ENCODE peak calls at places on chromosomes 5 and 9, in ten cellular contexts. One of them, this sample, is unnamed.

GRCh38 chr9:131025953-131026858 is 17.2 kb downstream of the LAMC3 start:
- DNase-seq in BE2C: no peak
- DNase-seq in GM23338: no peak
- DNase-seq in PC-3: no peak
- DNase-seq in Panc1: no peak
- DNase-seq in tibial nerve: no peak
- DNase-seq in psoas muscle: peak
- DNase-seq in adrenal gland: no peak
- DNase-seq in nephron progenitor cell: no peak
- DNase-seq in fibroblast of the aortic adventitia: no peak
- DNase-seq in this sample: no peak

GRCh38 chr5:162096448-162096847 is 28.9 kb downstream of the GABRG2 start:
- DNase-seq in nephron progenitor cell: no peak
- DNase-seq in BE2C: no peak
- DNase-seq in fibroblast of the aortic adventitia: no peak
- DNase-seq in PC-3: no peak
- DNase-seq in GM23338: peak
- DNase-seq in adrenal gland: no peak
- DNase-seq in psoas muscle: no peak
- DNase-seq in tibial nerve: no peak
- DNase-seq in Panc1: no peak
- DNase-seq in this sample: no peak

GRCh38 chr5:97838214-97838613 is 655.2 kb upstream of the RIOK2 start:
- DNase-seq in Panc1: peak
- DNase-seq in GM23338: no peak
- DNase-seq in adrenal gland: no peak
- DNase-seq in psoas muscle: no peak
- DNase-seq in PC-3: peak
- DNase-seq in fibroblast of the aortic adventitia: peak
- DNase-seq in nephron progenitor cell: no peak
- DNase-seq in tibial nerve: no peak
- DNase-seq in BE2C: no peak
- DNase-seq in this sample: no peak

GRCh38 chr5:25414746-25415145 is 770.0 kb upstream of the CDH10 start:
- DNase-seq in fibroblast of the aortic adventitia: no peak
- DNase-seq in PC-3: peak
- DNase-seq in adrenal gland: no peak
- DNase-seq in BE2C: no peak
- DNase-seq in tibial nerve: no peak
- DNase-seq in nephron progenitor cell: no peak
- DNase-seq in Panc1: no peak
- DNase-seq in GM23338: no peak
- DNase-seq in psoas muscle: no peak
- DNase-seq in this sample: no peak

GRCh38 chr9:105290401-105290800 is 46.0 kb downstream of the SLC44A1 start:
- DNase-seq in nephron progenitor cell: no peak
- DNase-seq in GM23338: no peak
- DNase-seq in BE2C: no peak
- DNase-seq in psoas muscle: no peak
- DNase-seq in Panc1: no peak
- DNase-seq in tibial nerve: no peak
- DNase-seq in PC-3: peak
- DNase-seq in fibroblast of the aortic adventitia: peak
- DNase-seq in adrenal gland: no peak
- DNase-seq in this sample: no peak

GRCh38 chr5:134553816-134554215 is 28.3 kb downstream of the JADE2 start:
- DNase-seq in GM23338: no peak
- DNase-seq in adrenal gland: peak
- DNase-seq in BE2C: peak
- DNase-seq in nephron progenitor cell: no peak
- DNase-seq in PC-3: no peak
- DNase-seq in psoas muscle: no peak
- DNase-seq in Panc1: no peak
- DNase-seq in fibroblast of the aortic adventitia: peak
- DNase-seq in tibial nerve: no peak
- DNase-seq in this sample: no peak

GRCh38 chr5:120599576-120599975 is 135.5 kb downstream of the PRR16 start:
- DNase-seq in PC-3: peak
- DNase-seq in nephron progenitor cell: no peak
- DNase-seq in tibial nerve: no peak
- DNase-seq in GM23338: no peak
- DNase-seq in fibroblast of the aortic adventitia: peak
- DNase-seq in adrenal gland: no peak
- DNase-seq in BE2C: no peak
- DNase-seq in Panc1: no peak
- DNase-seq in psoas muscle: no peak
- DNase-seq in this sample: no peak

GRCh38 chr5:178215263-178216002 is 11.1 kb downstream of the HNRNPAB start:
- DNase-seq in PC-3: no peak
- DNase-seq in adrenal gland: no peak
- DNase-seq in nephron progenitor cell: no peak
- DNase-seq in psoas muscle: no peak
- DNase-seq in tibial nerve: no peak
- DNase-seq in fibroblast of the aortic adventitia: no peak
- DNase-seq in Panc1: no peak
- DNase-seq in BE2C: no peak
- DNase-seq in GM23338: no peak
- DNase-seq in this sample: no peak

GRCh38 chr5:134142088-134142487 is 27.6 kb downstream of the TCF7 start:
- DNase-seq in BE2C: no peak
- DNase-seq in tibial nerve: no peak
- DNase-seq in fibroblast of the aortic adventitia: no peak
- DNase-seq in psoas muscle: no peak
- DNase-seq in GM23338: no peak
- DNase-seq in adrenal gland: peak
- DNase-seq in PC-3: no peak
- DNase-seq in nephron progenitor cell: no peak
- DNase-seq in Panc1: no peak
- DNase-seq in this sample: peak

GRCh38 chr5:6731465-6732237 is 18.4 kb downstream of the TENT4A start:
- DNase-seq in fibroblast of the aortic adventitia: peak
- DNase-seq in Panc1: no peak
- DNase-seq in tibial nerve: no peak
- DNase-seq in adrenal gland: peak
- DNase-seq in PC-3: no peak
- DNase-seq in GM23338: no peak
- DNase-seq in BE2C: no peak
- DNase-seq in nephron progenitor cell: no peak
- DNase-seq in psoas muscle: no peak
- DNase-seq in this sample: no peak

GRCh38 chr9:95077053-95077765 is 240.3 kb downstream of the FANCC start:
- DNase-seq in psoas muscle: no peak
- DNase-seq in PC-3: no peak
- DNase-seq in tibial nerve: no peak
- DNase-seq in BE2C: no peak
- DNase-seq in nephron progenitor cell: no peak
- DNase-seq in GM23338: no peak
- DNase-seq in fibroblast of the aortic adventitia: no peak
- DNase-seq in adrenal gland: peak
- DNase-seq in Panc1: no peak
- DNase-seq in this sample: peak

GRCh38 chr5:145903862-145904261 is 31.0 kb upstream of the GRXCR2 start:
- DNase-seq in fibroblast of the aortic adventitia: peak
- DNase-seq in GM23338: no peak
- DNase-seq in psoas muscle: no peak
- DNase-seq in PC-3: peak
- DNase-seq in adrenal gland: no peak
- DNase-seq in BE2C: no peak
- DNase-seq in tibial nerve: no peak
- DNase-seq in nephron progenitor cell: no peak
- DNase-seq in Panc1: no peak
- DNase-seq in this sample: no peak

GRCh38 chr5:145906401-145906800 is 30.0 kb upstream of the SH3RF2 start:
- DNase-seq in fibroblast of the aortic adventitia: peak
- DNase-seq in GM23338: no peak
- DNase-seq in BE2C: no peak
- DNase-seq in PC-3: no peak
- DNase-seq in nephron progenitor cell: no peak
- DNase-seq in adrenal gland: no peak
- DNase-seq in psoas muscle: no peak
- DNase-seq in Panc1: no peak
- DNase-seq in tibial nerve: no peak
- DNase-seq in this sample: no peak

GRCh38 chr5:145902421-145902820 is 29.6 kb upstream of the GRXCR2 start:
- DNase-seq in adrenal gland: no peak
- DNase-seq in tibial nerve: no peak
- DNase-seq in GM23338: no peak
- DNase-seq in fibroblast of the aortic adventitia: no peak
- DNase-seq in Panc1: no peak
- DNase-seq in nephron progenitor cell: no peak
- DNase-seq in psoas muscle: no peak
- DNase-seq in BE2C: no peak
- DNase-seq in PC-3: peak
- DNase-seq in this sample: no peak

GRCh38 chr5:145904743-145905142 is 31.6 kb upstream of the SH3RF2 start:
- DNase-seq in BE2C: no peak
- DNase-seq in PC-3: no peak
- DNase-seq in adrenal gland: no peak
- DNase-seq in Panc1: no peak
- DNase-seq in fibroblast of the aortic adventitia: no peak
- DNase-seq in psoas muscle: no peak
- DNase-seq in nephron progenitor cell: no peak
- DNase-seq in GM23338: no peak
- DNase-seq in tibial nerve: no peak
- DNase-seq in this sample: no peak

DNA sequence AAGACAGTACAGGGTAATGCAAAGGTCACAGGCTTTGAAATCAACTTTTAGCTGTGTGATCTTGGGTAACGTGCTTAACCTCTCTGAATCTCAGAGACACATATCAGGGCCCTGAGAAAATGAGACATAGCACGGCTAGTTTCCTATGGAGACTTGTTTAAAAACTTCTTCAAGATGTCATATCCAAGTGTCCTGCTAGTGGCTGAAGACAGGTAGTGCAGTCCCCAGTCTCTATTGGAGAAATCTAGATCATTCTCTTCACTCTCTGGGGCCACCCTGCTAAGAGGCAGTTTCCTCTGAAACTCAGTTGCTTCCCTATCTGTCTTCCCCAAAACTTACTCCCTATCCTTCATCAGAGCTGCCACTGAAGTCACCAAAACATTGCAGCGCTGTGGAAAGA is 30.3 kb upstream of the GRXCR2 start:
- DNase-seq in psoas muscle: no peak
- DNase-seq in nephron progenitor cell: no peak
- DNase-seq in tibial nerve: no peak
- DNase-seq in Panc1: no peak
- DNase-seq in PC-3: no peak
- DNase-seq in BE2C: no peak
- DNase-seq in fibroblast of the aortic adventitia: no peak
- DNase-seq in GM23338: peak
- DNase-seq in adrenal gland: no peak
- DNase-seq in this sample: no peak
- TF ChIP-seq CTCF in psoas muscle: no peak
- TF ChIP-seq CTCF in nephron progenitor cell: peak
- TF ChIP-seq CTCF in tibial nerve: no peak
- TF ChIP-seq CTCF in Panc1: peak
- TF ChIP-seq CTCF in PC-3: peak
- TF ChIP-seq CTCF in BE2C: peak
- TF ChIP-seq CTCF in fibroblast of the aortic adventitia: peak
- TF ChIP-seq CTCF in GM23338: peak
- TF ChIP-seq CTCF in adrenal gland: no peak
- TF ChIP-seq CTCF in this sample: peak

DNA sequence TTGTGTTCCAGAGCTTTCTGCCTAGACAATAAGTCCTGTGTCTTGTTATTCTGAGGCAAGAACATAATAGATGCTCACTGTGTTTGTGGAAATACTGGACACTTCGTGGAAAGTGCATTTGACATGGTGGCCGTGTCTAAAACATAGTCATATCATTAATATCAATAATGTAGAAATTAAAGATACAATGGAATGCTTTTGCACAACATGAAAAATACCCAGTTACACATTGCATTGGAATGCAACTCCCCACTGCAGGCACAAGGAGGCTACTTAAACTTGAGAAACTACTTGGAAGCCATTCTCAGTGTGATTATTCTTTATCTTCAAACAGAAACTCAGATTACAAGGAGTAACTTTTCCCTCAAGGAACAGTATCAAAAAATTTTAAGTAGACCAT is 145.3 kb upstream of the ZNF462 start:
- DNase-seq in tibial nerve: no peak
- DNase-seq in GM23338: peak
- DNase-seq in fibroblast of the aortic adventitia: peak
- DNase-seq in BE2C: no peak
- DNase-seq in psoas muscle: no peak
- DNase-seq in nephron progenitor cell: no peak
- DNase-seq in Panc1: no peak
- DNase-seq in adrenal gland: peak
- DNase-seq in PC-3: peak
- DNase-seq in this sample: no peak
- TF ChIP-seq CTCF in tibial nerve: no peak
- TF ChIP-seq CTCF in GM23338: peak
- TF ChIP-seq CTCF in fibroblast of the aortic adventitia: peak
- TF ChIP-seq CTCF in BE2C: no peak
- TF ChIP-seq CTCF in psoas muscle: no peak
- TF ChIP-seq CTCF in nephron progenitor cell: no peak
- TF ChIP-seq CTCF in Panc1: no peak
- TF ChIP-seq CTCF in adrenal gland: no peak
- TF ChIP-seq CTCF in PC-3: peak
- TF ChIP-seq CTCF in this sample: peak

GRCh38 chr9:84932915-84933527 is 263.5 kb downstream of the NTRK2 start:
- DNase-seq in Panc1: no peak
- DNase-seq in nephron progenitor cell: no peak
- DNase-seq in GM23338: peak
- DNase-seq in BE2C: no peak
- DNase-seq in tibial nerve: no peak
- DNase-seq in fibroblast of the aortic adventitia: peak
- DNase-seq in PC-3: peak
- DNase-seq in psoas muscle: no peak
- DNase-seq in adrenal gland: no peak
- DNase-seq in this sample: peak
- TF ChIP-seq CTCF in Panc1: no peak
- TF ChIP-seq CTCF in nephron progenitor cell: no peak
- TF ChIP-seq CTCF in GM23338: peak
- TF ChIP-seq CTCF in BE2C: no peak
- TF ChIP-seq CTCF in tibial nerve: no peak
- TF ChIP-seq CTCF in fibroblast of the aortic adventitia: no peak
- TF ChIP-seq CTCF in PC-3: peak
- TF ChIP-seq CTCF in psoas muscle: no peak
- TF ChIP-seq CTCF in adrenal gland: no peak
- TF ChIP-seq CTCF in this sample: peak

DNA sequence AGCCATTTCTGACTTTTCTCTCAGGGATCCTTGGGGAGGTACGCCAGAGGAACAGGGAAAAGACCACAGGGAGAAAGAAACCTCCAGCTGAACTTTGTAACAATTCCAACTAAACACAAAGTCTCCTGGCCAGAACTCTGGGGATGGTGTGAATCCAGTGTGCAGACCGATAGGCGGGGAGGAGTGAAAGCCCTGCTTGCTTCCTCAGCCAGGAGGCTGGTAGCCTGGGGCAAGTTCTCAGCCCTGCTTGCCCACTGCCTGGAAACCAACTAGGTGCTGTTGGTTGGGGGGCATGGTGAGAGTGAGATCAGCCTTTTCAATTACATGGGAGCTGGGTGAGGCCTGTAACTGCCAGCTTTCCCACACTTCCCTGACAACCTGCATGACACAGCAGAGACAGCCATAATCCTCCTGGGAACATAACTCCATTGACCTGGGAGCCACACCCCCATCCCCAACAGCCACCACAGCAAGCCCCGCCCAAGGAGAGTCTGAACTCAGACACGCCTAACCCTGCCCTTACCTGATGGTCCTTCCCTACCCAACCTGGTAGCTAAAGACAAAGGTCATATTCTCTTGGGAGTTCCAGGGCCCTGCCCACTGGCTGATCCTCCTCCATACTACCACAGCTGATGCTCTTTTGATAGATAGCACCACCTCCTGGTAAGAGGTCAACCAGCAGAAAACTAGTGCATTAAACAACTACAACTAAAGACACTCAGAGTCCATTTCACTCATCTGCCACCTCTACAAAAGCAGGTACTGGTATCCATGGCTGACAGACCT is 100.1 kb upstream of the TNFAIP8 start:
- DNase-seq in fibroblast of the aortic adventitia: no peak
- DNase-seq in tibial nerve: no peak
- DNase-seq in Panc1: no peak
- DNase-seq in adrenal gland: no peak
- DNase-seq in psoas muscle: no peak
- DNase-seq in nephron progenitor cell: no peak
- DNase-seq in PC-3: peak
- DNase-seq in BE2C: peak
- DNase-seq in GM23338: peak
- DNase-seq in this sample: peak
- TF ChIP-seq CTCF in fibroblast of the aortic adventitia: no peak
- TF ChIP-seq CTCF in tibial nerve: no peak
- TF ChIP-seq CTCF in Panc1: no peak
- TF ChIP-seq CTCF in adrenal gland: no peak
- TF ChIP-seq CTCF in psoas muscle: no peak
- TF ChIP-seq CTCF in nephron progenitor cell: no peak
- TF ChIP-seq CTCF in PC-3: peak
- TF ChIP-seq CTCF in BE2C: peak
- TF ChIP-seq CTCF in GM23338: peak
- TF ChIP-seq CTCF in this sample: peak

This sample was measured in H9.